ENCODE peak calls at places on chromosomes 13 and 19, in six cellular contexts. One of them, this sample, is unnamed.
A peak's percentile ranks its signal among the peaks of the same experiment; 100 is the strongest.

GRCh38 chr19:6753178-6754031 is 13.8 kb downstream of the SH2D3A start:
- DNase-seq in OCI-LY7: peak; percentile 99
- DNase-seq in uterus: peak; percentile 83
- DNase-seq in B cell: peak; percentile 86
- DNase-seq in IMR-90: peak; percentile 15
- DNase-seq in WERI-Rb-1: peak; percentile 53
- DNase-seq in this sample: peak; percentile 96

GRCh38 chr19:33100894-33101644 is 20.1 kb downstream of the GPATCH1 start:
- DNase-seq in OCI-LY7: no peak
- DNase-seq in uterus: no peak
- DNase-seq in B cell: no peak
- DNase-seq in IMR-90: no peak
- DNase-seq in WERI-Rb-1: no peak
- DNase-seq in this sample: no peak

GRCh38 chr19:15180451-15181390 is 20.1 kb downstream of the NOTCH3 start:
- DNase-seq in OCI-LY7: peak; percentile 24
- DNase-seq in uterus: no peak
- DNase-seq in B cell: no peak
- DNase-seq in IMR-90: no peak
- DNase-seq in WERI-Rb-1: no peak
- DNase-seq in this sample: no peak

GRCh38 chr13:112181336-112182051 is 114.5 kb downstream of the SOX1 start:
- DNase-seq in OCI-LY7: no peak
- DNase-seq in uterus: no peak
- DNase-seq in B cell: no peak
- DNase-seq in IMR-90: no peak
- DNase-seq in WERI-Rb-1: no peak
- DNase-seq in this sample: no peak

GRCh38 chr19:41546386-41546789 is 29.6 kb upstream of the CEACAM21 start:
- DNase-seq in OCI-LY7: peak; percentile 83
- DNase-seq in uterus: no peak
- DNase-seq in B cell: peak; percentile 75
- DNase-seq in IMR-90: no peak
- DNase-seq in WERI-Rb-1: no peak
- DNase-seq in this sample: no peak

GRCh38 chr19:15274477-15274876 is 42.2 kb upstream of the EPHX3 start:
- DNase-seq in OCI-LY7: no peak
- DNase-seq in uterus: no peak
- DNase-seq in B cell: no peak
- DNase-seq in IMR-90: no peak
- DNase-seq in WERI-Rb-1: no peak
- DNase-seq in this sample: no peak

GRCh38 chr19:2627855-2628254 is 74.6 kb downstream of the GNG7 start:
- DNase-seq in OCI-LY7: no peak
- DNase-seq in uterus: no peak
- DNase-seq in B cell: peak; percentile 62
- DNase-seq in IMR-90: peak; percentile 49
- DNase-seq in WERI-Rb-1: no peak
- DNase-seq in this sample: no peak

GRCh38 chr13:26254583-26255102 is 714 bp downstream of the CDK8 start:
- DNase-seq in OCI-LY7: peak; percentile 62
- DNase-seq in uterus: peak; percentile 43
- DNase-seq in B cell: peak; percentile 40
- DNase-seq in IMR-90: peak; percentile 31
- DNase-seq in WERI-Rb-1: peak; percentile 65
- DNase-seq in this sample: peak; percentile 59

GRCh38 chr19:52492201-52492960 is 35.1 kb upstream of the ZNF808 start:
- DNase-seq in OCI-LY7: no peak
- DNase-seq in uterus: peak; percentile 20
- DNase-seq in B cell: no peak
- DNase-seq in IMR-90: no peak
- DNase-seq in WERI-Rb-1: no peak
- DNase-seq in this sample: no peak

GRCh38 chr13:110869805-110870706 is 44.8 kb downstream of the ANKRD10 start:
- DNase-seq in OCI-LY7: no peak
- DNase-seq in uterus: peak; percentile 91
- DNase-seq in B cell: no peak
- DNase-seq in IMR-90: peak; percentile 100
- DNase-seq in WERI-Rb-1: no peak
- DNase-seq in this sample: no peak

GRCh38 chr13:80084086-80084676 is 256.7 kb downstream of the SPRY2 start:
- DNase-seq in OCI-LY7: no peak
- DNase-seq in uterus: no peak
- DNase-seq in B cell: no peak
- DNase-seq in IMR-90: peak; percentile 93
- DNase-seq in WERI-Rb-1: no peak
- DNase-seq in this sample: no peak

GRCh38 chr13:20815469-20815868 is 41.7 kb upstream of the EEF1AKMT1 start:
- DNase-seq in OCI-LY7: no peak
- DNase-seq in uterus: no peak
- DNase-seq in B cell: no peak
- DNase-seq in IMR-90: peak; percentile 15
- DNase-seq in WERI-Rb-1: no peak
- DNase-seq in this sample: no peak

GRCh38 chr19:50300814-50301606 is 28.2 kb downstream of the KCNC3 start:
- DNase-seq in OCI-LY7: no peak
- DNase-seq in uterus: no peak
- DNase-seq in B cell: no peak
- DNase-seq in IMR-90: peak; percentile 79
- DNase-seq in WERI-Rb-1: no peak
- DNase-seq in this sample: no peak

GRCh38 chr13:54383604-54384003 is 1355.0 kb downstream of the OLFM4 start:
- DNase-seq in OCI-LY7: no peak
- DNase-seq in uterus: no peak
- DNase-seq in B cell: no peak
- DNase-seq in IMR-90: no peak
- DNase-seq in WERI-Rb-1: no peak
- DNase-seq in this sample: no peak

GRCh38 chr13:54387607-54388006 is 1359.0 kb downstream of the OLFM4 start:
- DNase-seq in OCI-LY7: no peak
- DNase-seq in uterus: no peak
- DNase-seq in B cell: no peak
- DNase-seq in IMR-90: no peak
- DNase-seq in WERI-Rb-1: no peak
- DNase-seq in this sample: no peak

GRCh38 chr13:28552288-28552687 is 57.4 kb upstream of the FLT1 start:
- DNase-seq in OCI-LY7: no peak
- DNase-seq in uterus: no peak
- DNase-seq in B cell: no peak
- DNase-seq in IMR-90: no peak
- DNase-seq in WERI-Rb-1: no peak
- DNase-seq in this sample: no peak

GRCh38 chr13:107025991-107026390 is 458.1 kb upstream of the ARGLU1 start:
- DNase-seq in OCI-LY7: no peak
- DNase-seq in uterus: no peak
- DNase-seq in B cell: no peak
- DNase-seq in IMR-90: peak; percentile 71
- DNase-seq in WERI-Rb-1: no peak
- DNase-seq in this sample: no peak

GRCh38 chr13:105971720-105972119 is 563.7 kb downstream of the EFNB2 start:
- DNase-seq in OCI-LY7: no peak
- DNase-seq in uterus: no peak
- DNase-seq in B cell: no peak
- DNase-seq in IMR-90: no peak
- DNase-seq in WERI-Rb-1: no peak
- DNase-seq in this sample: no peak

GRCh38 chr13:41691276-41691675 is 233.9 kb downstream of the RGCC start:
- DNase-seq in OCI-LY7: no peak
- DNase-seq in uterus: no peak
- DNase-seq in B cell: no peak
- DNase-seq in IMR-90: no peak
- DNase-seq in WERI-Rb-1: no peak
- DNase-seq in this sample: no peak

GRCh38 chr19:29001006-29001921 is 211.7 kb downstream of the UQCRFS1 start:
- DNase-seq in OCI-LY7: no peak
- DNase-seq in uterus: peak; percentile 39
- DNase-seq in B cell: no peak
- DNase-seq in IMR-90: no peak
- DNase-seq in WERI-Rb-1: no peak
- DNase-seq in this sample: no peak

GRCh38 chr19:40809358-40810086 is 10.5 kb downstream of the EGLN2 start:
- DNase-seq in OCI-LY7: no peak
- DNase-seq in uterus: no peak
- DNase-seq in B cell: no peak
- DNase-seq in IMR-90: no peak
- DNase-seq in WERI-Rb-1: no peak
- DNase-seq in this sample: no peak

GRCh38 chr19:13151605-13152355 is 1.6 kb downstream of the IER2 start:
- DNase-seq in OCI-LY7: peak; percentile 98
- DNase-seq in uterus: peak; percentile 98
- DNase-seq in B cell: peak; percentile 97
- DNase-seq in IMR-90: peak; percentile 96
- DNase-seq in WERI-Rb-1: peak; percentile 96
- DNase-seq in this sample: peak; percentile 98
- TF ChIP-seq CTCF in OCI-LY7: no peak
- TF ChIP-seq CTCF in uterus: peak; percentile 17
- TF ChIP-seq CTCF in B cell: no peak
- TF ChIP-seq CTCF in IMR-90: peak; percentile 36
- TF ChIP-seq CTCF in WERI-Rb-1: peak; percentile 20
- TF ChIP-seq CTCF in this sample: no peak

GRCh38 chr13:67075239-67075638 is 154.9 kb downstream of the PCDH9 start:
- DNase-seq in OCI-LY7: no peak
- DNase-seq in uterus: no peak
- DNase-seq in B cell: no peak
- DNase-seq in IMR-90: peak; percentile 15
- DNase-seq in WERI-Rb-1: no peak
- DNase-seq in this sample: no peak
- TF ChIP-seq CTCF in OCI-LY7: peak; percentile 50
- TF ChIP-seq CTCF in uterus: no peak
- TF ChIP-seq CTCF in B cell: no peak
- TF ChIP-seq CTCF in IMR-90: peak; percentile 20
- TF ChIP-seq CTCF in WERI-Rb-1: no peak
- TF ChIP-seq CTCF in this sample: no peak

DNA sequence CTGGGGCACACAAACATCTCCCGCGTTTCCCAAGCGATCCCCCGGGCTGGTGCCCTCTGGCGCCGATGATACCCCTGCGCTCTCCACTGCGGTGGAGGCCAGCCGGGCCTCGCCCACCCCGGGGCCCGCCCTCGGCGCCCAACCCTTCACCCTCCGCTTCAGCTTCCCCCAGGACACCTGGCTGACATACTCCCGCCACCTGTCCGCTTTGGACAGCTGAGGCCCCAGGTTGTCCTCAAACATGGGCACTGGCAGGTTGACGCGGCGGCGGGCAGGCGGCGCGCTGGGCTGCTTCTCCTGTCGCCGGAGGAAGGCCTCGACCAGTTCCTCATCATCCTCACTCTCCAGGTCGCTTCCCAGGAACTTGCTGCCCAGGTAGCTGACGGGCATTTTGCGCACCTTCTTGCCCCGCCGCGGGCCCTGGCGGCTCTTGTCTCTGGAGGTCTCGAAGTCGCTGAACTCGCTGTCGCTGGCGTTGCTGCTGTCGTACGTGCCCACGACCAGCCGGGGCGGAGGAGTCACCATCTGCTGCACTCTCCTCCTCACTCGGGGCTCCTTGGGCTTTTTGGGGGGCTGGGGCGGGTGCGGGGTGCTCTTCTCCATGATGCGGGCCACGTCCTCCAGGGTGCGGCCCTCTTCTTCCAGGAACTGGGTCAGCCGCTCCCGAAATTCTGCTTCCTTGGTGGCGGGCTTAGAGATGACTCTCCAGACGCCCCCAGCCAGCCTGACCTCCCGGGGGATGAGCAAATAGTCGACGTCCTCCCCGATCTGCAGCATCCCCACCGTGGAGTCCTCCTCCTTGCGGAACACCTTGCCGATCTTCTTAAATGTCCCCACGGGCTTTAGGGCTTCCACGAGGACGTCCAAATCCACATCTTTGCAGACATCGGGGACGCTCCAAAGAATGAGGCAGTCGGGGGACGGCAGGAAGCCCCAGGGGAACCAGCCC is 1.1 kb downstream of the CCDC8 start:
- DNase-seq in OCI-LY7: no peak
- DNase-seq in uterus: no peak
- DNase-seq in B cell: no peak
- DNase-seq in IMR-90: no peak
- DNase-seq in WERI-Rb-1: no peak
- DNase-seq in this sample: no peak
- TF ChIP-seq CTCF in OCI-LY7: no peak
- TF ChIP-seq CTCF in uterus: no peak
- TF ChIP-seq CTCF in B cell: no peak
- TF ChIP-seq CTCF in IMR-90: no peak
- TF ChIP-seq CTCF in WERI-Rb-1: no peak
- TF ChIP-seq CTCF in this sample: no peak

GRCh38 chr13:108218044-108218974 is at the start of gene ABHD13:
- DNase-seq in OCI-LY7: peak; percentile 89
- DNase-seq in uterus: peak; percentile 93
- DNase-seq in B cell: peak; percentile 87
- DNase-seq in IMR-90: peak; percentile 85
- DNase-seq in WERI-Rb-1: peak; percentile 99
- DNase-seq in this sample: peak; percentile 95

GRCh38 chr13:108214511-108215383 is 589 bp downstream of the LIG4 start:
- DNase-seq in OCI-LY7: peak; percentile 44
- DNase-seq in uterus: peak; percentile 16
- DNase-seq in B cell: no peak
- DNase-seq in IMR-90: no peak
- DNase-seq in WERI-Rb-1: peak; percentile 50
- DNase-seq in this sample: no peak

GRCh38 chr13:108215428-108215827 is at the start of gene LIG4:
- DNase-seq in OCI-LY7: peak; percentile 90
- DNase-seq in uterus: peak; percentile 91
- DNase-seq in B cell: peak; percentile 95
- DNase-seq in IMR-90: peak; percentile 92
- DNase-seq in WERI-Rb-1: peak; percentile 99
- DNase-seq in this sample: peak; percentile 94

GRCh38 chr13:108223850-108224503 is 5.8 kb downstream of the ABHD13 start:
- DNase-seq in OCI-LY7: no peak
- DNase-seq in uterus: no peak
- DNase-seq in B cell: no peak
- DNase-seq in IMR-90: no peak
- DNase-seq in WERI-Rb-1: no peak
- DNase-seq in this sample: no peak

GRCh38 chr13:108220042-108220441 is 1.9 kb downstream of the ABHD13 start:
- DNase-seq in OCI-LY7: no peak
- DNase-seq in uterus: no peak
- DNase-seq in B cell: no peak
- DNase-seq in IMR-90: no peak
- DNase-seq in WERI-Rb-1: peak; percentile 24
- DNase-seq in this sample: no peak
- TF ChIP-seq CTCF in OCI-LY7: peak; percentile 50
- TF ChIP-seq CTCF in uterus: no peak
- TF ChIP-seq CTCF in B cell: no peak
- TF ChIP-seq CTCF in IMR-90: no peak
- TF ChIP-seq CTCF in WERI-Rb-1: peak; percentile 34
- TF ChIP-seq CTCF in this sample: peak; percentile 43

GRCh38 chr13:44854264-44855060 is 134.8 kb downstream of the NUFIP1 start:
- DNase-seq in OCI-LY7: no peak
- DNase-seq in uterus: no peak
- DNase-seq in B cell: no peak
- DNase-seq in IMR-90: peak; percentile 11
- DNase-seq in WERI-Rb-1: peak; percentile 20
- DNase-seq in this sample: no peak

GRCh38 chr13:44843403-44843802 is 145.9 kb downstream of the NUFIP1 start:
- DNase-seq in OCI-LY7: no peak
- DNase-seq in uterus: no peak
- DNase-seq in B cell: no peak
- DNase-seq in IMR-90: peak; percentile 34
- DNase-seq in WERI-Rb-1: no peak
- DNase-seq in this sample: no peak

GRCh38 chr13:44844786-44845185 is 144.5 kb downstream of the NUFIP1 start:
- DNase-seq in OCI-LY7: no peak
- DNase-seq in uterus: no peak
- DNase-seq in B cell: no peak
- DNase-seq in IMR-90: no peak
- DNase-seq in WERI-Rb-1: no peak
- DNase-seq in this sample: no peak

GRCh38 chr13:44853641-44854040 is 135.6 kb downstream of the NUFIP1 start:
- DNase-seq in OCI-LY7: no peak
- DNase-seq in uterus: no peak
- DNase-seq in B cell: no peak
- DNase-seq in IMR-90: no peak
- DNase-seq in WERI-Rb-1: no peak
- DNase-seq in this sample: no peak

GRCh38 chr13:44848956-44849748 is 140.1 kb downstream of the NUFIP1 start:
- DNase-seq in OCI-LY7: no peak
- DNase-seq in uterus: peak; percentile 51
- DNase-seq in B cell: no peak
- DNase-seq in IMR-90: no peak
- DNase-seq in WERI-Rb-1: no peak
- DNase-seq in this sample: no peak
- TF ChIP-seq CTCF in OCI-LY7: no peak
- TF ChIP-seq CTCF in uterus: no peak
- TF ChIP-seq CTCF in B cell: no peak
- TF ChIP-seq CTCF in IMR-90: no peak
- TF ChIP-seq CTCF in WERI-Rb-1: no peak
- TF ChIP-seq CTCF in this sample: no peak